ENCODE peak calls at places on chromosomes 16 and 17, in six cellular contexts. Y is transverse colon, H is GM13977, B is NCI-H2081, V is hippocampal formation, E is GM03348. I is an unnamed sample.

GRCh38 chr17:50568659-50569058 is 8.1 kb downstream of the CACNA1G start:
- DNase-seq in Y (no peak), H (no peak), B (no peak), V (no peak), E (no peak), I (no peak)

GRCh38 chr16:11224096-11224893 is 31.7 kb downstream of the SOCS1 start:
- DNase-seq in Y (peak), H (peak), B (no peak), V (peak), E (no peak), I (no peak)

GRCh38 chr16:89478576-89479221 is 11.7 kb downstream of the ANKRD11 start:
- DNase-seq in Y (no peak), H (no peak), B (no peak), V (no peak), E (peak), I (no peak)

GRCh38 chr17:22273308-22273707 is 581.0 kb downstream of the KCNJ18 start:
- DNase-seq in Y (no peak), H (no peak), B (no peak), V (no peak), E (no peak), I (no peak)

GRCh38 chr16:4494746-4495490 is 18.7 kb downstream of the HMOX2 start:
- DNase-seq in Y (no peak), H (no peak), B (no peak), V (no peak), E (peak), I (no peak)

GRCh38 chr16:17194190-17194780 is 276.5 kb downstream of the XYLT1 start:
- DNase-seq in Y (peak), H (peak), B (no peak), V (no peak), E (peak), I (peak)

GRCh38 chr17:78527345-78527744 is 49.9 kb downstream of the DNAH17 start:
- DNase-seq in Y (no peak), H (no peak), B (no peak), V (no peak), E (no peak), I (no peak)

GRCh38 chr17:1491406-1492248 is 859 bp downstream of the MYO1C start:
- DNase-seq in Y (peak), H (peak), B (peak), V (peak), E (peak), I (peak)

GRCh38 chr17:76383645-76384221 is 676 bp upstream of the SPHK1 start:
- DNase-seq in Y (peak), H (peak), B (no peak), V (no peak), E (peak), I (peak)

GRCh38 chr16:87580855-87581261 is 21.4 kb upstream of the JPH3 start:
- DNase-seq in Y (no peak), H (no peak), B (no peak), V (no peak), E (peak), I (no peak)

GRCh38 chr17:35568561-35568960 is 7.9 kb upstream of the SLFN14 start:
- DNase-seq in Y (peak), H (no peak), B (peak), V (no peak), E (peak), I (peak)

GRCh38 chr17:81553018-81553615 is 964 bp upstream of the FAAP100 start:
- DNase-seq in Y (peak), H (peak), B (peak), V (peak), E (peak), I (peak)

GRCh38 chr17:50681260-50682200 is 26.2 kb downstream of the ANKRD40 start:
- DNase-seq in Y (no peak), H (no peak), B (peak), V (no peak), E (peak), I (peak)

GRCh38 chr17:145671-146541 is 8.5 kb downstream of the SCGB1C2 start:
- DNase-seq in Y (no peak), H (no peak), B (no peak), V (peak), E (no peak), I (no peak)

GRCh38 chr17:65154770-65155589 is 17.8 kb downstream of the RGS9 start:
- DNase-seq in Y (no peak), H (peak), B (no peak), V (no peak), E (peak), I (no peak)

GRCh38 chr16:68700120-68700519 is 37.0 kb upstream of the CDH1 start:
- DNase-seq in Y (no peak), H (no peak), B (no peak), V (no peak), E (peak), I (no peak)

GRCh38 chr16:85733839-85734170 is 17.1 kb downstream of the C16orf74 start:
- DNase-seq in Y (no peak), H (no peak), B (no peak), V (no peak), E (no peak), I (no peak)

GRCh38 chr17:45132569-45133463 is 501 bp upstream of the PLCD3 start:
- DNase-seq in Y (peak), H (peak), B (peak), V (peak), E (peak), I (peak)

GRCh38 chr17:80050706-80051105 is 14.3 kb downstream of the CCDC40 start:
- DNase-seq in Y (no peak), H (no peak), B (no peak), V (no peak), E (no peak), I (no peak)

GRCh38 chr17:42458497-42459255 is at the start of gene ATP6V0A1:
- DNase-seq in Y (peak), H (peak), B (peak), V (peak), E (peak), I (peak)

GRCh38 chr17:1928976-1929375 is 96.2 kb downstream of the RTN4RL1 start:
- DNase-seq in Y (no peak), H (no peak), B (no peak), V (no peak), E (no peak), I (no peak)

GRCh38 chr16:87016636-87017035 is 300.6 kb downstream of the C16orf95 start:
- DNase-seq in Y (no peak), H (no peak), B (no peak), V (no peak), E (no peak), I (no peak)

GRCh38 chr16:85096921-85097320 is 15.4 kb downstream of the CIBAR2 start:
- DNase-seq in Y (no peak), H (no peak), B (no peak), V (no peak), E (no peak), I (no peak)

GRCh38 chr17:82754297-82755208 is 2.7 kb downstream of the TBCD start:
- DNase-seq in Y (peak), H (no peak), B (no peak), V (no peak), E (no peak), I (peak)

GRCh38 chr17:54948380-54948779 is 20.1 kb downstream of the COX11 start:
- DNase-seq in Y (no peak), H (no peak), B (no peak), V (no peak), E (peak), I (no peak)

GRCh38 chr16:71188956-71189712 is 41.4 kb downstream of the HYDIN start:
- DNase-seq in Y (no peak), H (no peak), B (no peak), V (no peak), E (no peak), I (no peak)

GRCh38 chr17:50834786-50835562 is 412 bp upstream of the WFIKKN2 start:
- DNase-seq in Y (no peak), H (peak), B (no peak), V (no peak), E (peak), I (no peak)

GRCh38 chr16:67936124-67936875 is at the start of gene PSMB10:
- DNase-seq in Y (no peak), H (peak), B (no peak), V (peak), E (peak), I (peak)

GRCh38 chr17:35082073-35082657 is 18.7 kb upstream of the RFFL start:
- DNase-seq in Y (no peak), H (no peak), B (peak), V (no peak), E (peak), I (peak)

I was measured in HT-29.